ENCODE peak calls at places on chromosomes 3 and 15, in four cellular contexts. S is IMR-90, E is H9, R is fibroblast of lung. B is an unnamed sample.

GRCh38 chr15:29333261-29333660 is 63.6 kb upstream of the NSMCE3 start:
- DNase-seq in S (no peak), E (no peak), R (no peak), B (no peak)

GRCh38 chr15:58374147-58374546 is 57.6 kb upstream of the LIPC start:
- DNase-seq in S (no peak), E (no peak), R (no peak), B (no peak)

GRCh38 chr15:67880651-67881182 is 40.9 kb upstream of the RNU6-1 start:
- DNase-seq in S (peak), E (no peak), R (no peak), B (peak)

GRCh38 chr15:66452971-66453580 is 44.5 kb downstream of the SNAPC5 start:
- DNase-seq in S (no peak), E (no peak), R (no peak), B (no peak)

GRCh38 chr3:5136619-5137429 is 14.7 kb downstream of the ARL8B start:
- DNase-seq in S (peak), E (peak), R (peak), B (peak)

GRCh38 chr3:151410891-151411559 is 26.5 kb upstream of the P2RY12 start:
- DNase-seq in S (peak), E (no peak), R (peak), B (no peak)

GRCh38 chr3:56347219-56347871 is 120.9 kb downstream of the ERC2 start:
- DNase-seq in S (no peak), E (peak), R (no peak), B (no peak)

GRCh38 chr3:139509631-139510030 is 29.9 kb downstream of the RBP1 start:
- DNase-seq in S (no peak), E (no peak), R (no peak), B (no peak)

GRCh38 chr3:59268170-59268569 is 218.3 kb upstream of the CFAP20DC start:
- DNase-seq in S (peak), E (no peak), R (no peak), B (peak)

GRCh38 chr3:130081371-130081881 is at the start of gene ALG1L2:
- DNase-seq in S (no peak), E (no peak), R (no peak), B (no peak)

GRCh38 chr15:94000603-94001002 is 230.8 kb upstream of the MCTP2 start:
- DNase-seq in S (no peak), E (peak), R (no peak), B (no peak)

GRCh38 chr15:67556964-67557570 is 14.6 kb downstream of the MAP2K5 start:
- DNase-seq in S (no peak), E (no peak), R (no peak), B (no peak)

GRCh38 chr15:72174551-72175165 is 22.9 kb downstream of the GRAMD2A start:
- DNase-seq in S (no peak), E (no peak), R (no peak), B (no peak)

GRCh38 chr3:85864896-85865295 is 906.1 kb downstream of the CADM2 start:
- DNase-seq in S (no peak), E (no peak), R (no peak), B (no peak)

GRCh38 chr15:81852826-81853225 is 193.0 kb downstream of the MEX3B start:
- DNase-seq in S (peak), E (no peak), R (peak), B (no peak)

GRCh38 chr3:69009559-69010410 is 3.7 kb downstream of the EOGT start:
- DNase-seq in S (peak), E (peak), R (peak), B (peak)

GRCh38 chr3:183203670-183204069 is 41.1 kb upstream of the LAMP3 start:
- DNase-seq in S (no peak), E (no peak), R (no peak), B (no peak)

GRCh38 chr3:62918131-62918530 is 42.9 kb upstream of the CADPS start:
- DNase-seq in S (no peak), E (no peak), R (no peak), B (no peak)

GRCh38 chr3:23685484-23686258 is 120.1 kb upstream of the UBE2E1 start:
- DNase-seq in S (peak), E (no peak), R (peak), B (peak)

GRCh38 chr3:157487339-157487738 is 15.9 kb downstream of the VEPH1 start:
- DNase-seq in S (peak), E (no peak), R (peak), B (no peak)

GRCh38 chr15:83170474-83171165 is 37.0 kb downstream of the HDGFL3 start:
- DNase-seq in S (peak), E (no peak), R (peak), B (peak)

GRCh38 chr15:33405096-33405495 is 94.3 kb downstream of the RYR3 start:
- DNase-seq in S (no peak), E (no peak), R (no peak), B (no peak)

GRCh38 chr3:40524222-40524570 is 564 bp upstream of the ZNF621 start:
- DNase-seq in S (peak), E (no peak), R (peak), B (no peak)

GRCh38 chr15:29945943-29946591 is 123.8 kb upstream of the TJP1 start:
- DNase-seq in S (peak), E (no peak), R (peak), B (peak)

GRCh38 chr15:27820232-27820631 is 278.9 kb downstream of the OCA2 start:
- DNase-seq in S (peak), E (no peak), R (peak), B (no peak)
- H3K4me2 ChIP-seq in S (no peak), E (no peak), R (no peak), B (no peak)

GRCh38 chr3:172268896-172269295 is 179.4 kb downstream of the GHSR start:
- DNase-seq in S (peak), E (no peak), R (no peak), B (no peak)
- H3K27ac ChIP-seq in S (no peak), E (no peak), R (no peak), B (no peak)

GRCh38 chr3:42009456-42009855 is 47.6 kb upstream of the ULK4 start:
- DNase-seq in S (no peak), E (no peak), R (no peak), B (no peak)

GRCh38 chr3:42007785-42008184 is 45.9 kb upstream of the ULK4 start:
- DNase-seq in S (no peak), E (no peak), R (no peak), B (no peak)

GRCh38 chr3:42002790-42003189 is 40.9 kb upstream of the ULK4 start:
- DNase-seq in S (no peak), E (no peak), R (no peak), B (no peak)

GRCh38 chr3:42001777-42002176 is 39.9 kb upstream of the ULK4 start:
- DNase-seq in S (peak), E (no peak), R (no peak), B (no peak)

GRCh38 chr3:42005426-42005825 is 43.5 kb upstream of the ULK4 start:
- DNase-seq in S (no peak), E (no peak), R (no peak), B (no peak)
- H3K9ac ChIP-seq in S (no peak), E (no peak), R (no peak), B (no peak)

DNA sequence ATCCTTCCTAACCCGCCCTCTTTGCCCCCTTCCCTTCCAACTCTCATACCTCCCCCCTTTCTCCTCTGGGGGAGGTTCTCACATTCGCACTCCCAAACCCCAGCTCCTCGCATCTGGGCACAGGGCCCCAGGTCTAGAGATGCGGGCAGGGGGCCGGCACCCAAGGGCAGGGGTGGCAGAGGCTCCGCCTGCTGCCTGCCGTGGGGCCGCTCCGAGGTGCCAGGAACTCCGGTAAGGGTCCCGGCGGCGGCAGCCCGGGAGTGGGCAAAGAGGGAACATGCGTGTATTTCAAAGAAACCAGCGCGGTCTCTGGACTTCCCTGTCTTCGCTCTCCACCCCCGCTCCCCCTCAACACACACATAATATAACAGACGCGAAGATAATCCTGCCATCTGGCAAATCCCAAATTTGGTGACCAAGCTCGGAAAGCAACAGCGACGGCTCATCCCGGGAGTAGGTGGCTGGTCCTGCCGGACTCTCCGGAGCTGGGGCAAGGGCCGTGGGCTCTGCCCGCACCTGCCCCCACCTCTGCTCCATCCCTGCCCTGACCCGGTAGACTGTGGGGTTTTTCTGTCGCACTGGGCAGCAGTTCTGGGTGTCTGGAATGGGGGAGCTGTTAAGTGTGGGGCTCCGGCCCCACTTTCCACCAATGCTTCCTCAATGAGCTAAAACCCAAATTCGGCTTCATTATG is 31.0 kb downstream of the NR2F2 start:
- DNase-seq in S (no peak), E (peak), R (no peak), B (no peak)
- H3K4me2 ChIP-seq in S (peak), E (peak), R (no peak), B (no peak)

GRCh38 chr3:8484409-8485140 is 17.0 kb upstream of the LMCD1 start:
- DNase-seq in S (no peak), E (no peak), R (no peak), B (no peak)
- H3K27ac ChIP-seq in S (no peak), E (no peak), R (no peak), B (no peak)

DNA sequence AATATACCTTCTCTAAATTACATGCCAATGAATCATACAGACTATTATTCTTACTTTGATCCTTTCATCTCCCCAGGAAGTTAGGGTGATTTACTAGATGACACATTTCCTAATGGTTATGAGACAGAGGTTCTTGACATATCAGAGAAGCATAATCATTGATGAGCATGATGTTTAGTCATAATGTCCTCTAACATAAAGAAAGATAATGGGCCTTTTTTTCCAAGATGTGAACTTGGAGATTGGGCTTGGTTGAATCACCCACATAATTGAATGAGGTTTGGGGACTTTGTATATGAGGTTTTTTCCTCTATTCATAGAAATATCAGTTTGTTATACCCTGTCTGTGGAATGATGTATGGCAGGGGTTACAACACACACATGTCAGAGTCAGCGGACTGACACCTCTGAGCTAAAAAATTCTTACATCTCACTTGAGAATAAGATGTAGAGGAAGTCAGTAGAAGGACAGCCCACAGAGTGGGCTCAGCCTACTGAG is 69.7 kb upstream of the DCBLD2 start:
- DNase-seq in S (peak), E (no peak), R (peak), B (peak)
- H3K9ac ChIP-seq in S (no peak), E (no peak), R (no peak), B (peak)

DNA sequence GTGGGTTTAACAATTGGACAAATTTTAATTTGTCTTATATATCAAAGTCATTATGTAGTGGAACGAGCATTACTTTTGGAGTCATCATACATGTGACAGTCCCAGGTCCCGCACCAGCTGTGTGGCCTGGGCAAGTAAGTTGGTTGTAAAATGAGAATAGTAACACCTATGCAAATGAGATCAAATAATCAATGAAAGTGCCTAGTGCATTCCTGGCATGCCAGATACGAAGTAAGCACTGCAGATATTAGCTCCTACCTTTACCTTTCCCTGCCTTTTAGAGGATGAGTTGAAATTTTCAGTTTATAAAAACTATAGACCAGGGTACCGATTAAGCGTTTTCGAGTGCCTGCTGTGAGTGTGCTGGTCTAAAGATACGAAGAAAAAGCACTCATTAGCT is 134.1 kb downstream of the LRIG1 start:
- DNase-seq in S (no peak), E (no peak), R (no peak), B (no peak)
- H3K4me2 ChIP-seq in S (no peak), E (no peak), R (no peak), B (no peak)

GRCh38 chr3:172133830-172134229 is 94.5 kb downstream of the FNDC3B start:
- DNase-seq in S (no peak), E (no peak), R (no peak), B (no peak)

GRCh38 chr3:172134352-172134751 is 95.0 kb downstream of the FNDC3B start:
- DNase-seq in S (no peak), E (no peak), R (no peak), B (no peak)

GRCh38 chr3:172137287-172138030 is 98.1 kb downstream of the FNDC3B start:
- DNase-seq in S (no peak), E (no peak), R (peak), B (no peak)

GRCh38 chr3:172135766-172136729 is 96.7 kb downstream of the FNDC3B start:
- DNase-seq in S (peak), E (peak), R (peak), B (peak)

GRCh38 chr3:172135185-172135584 is 95.8 kb downstream of the FNDC3B start:
- DNase-seq in S (no peak), E (no peak), R (no peak), B (no peak)
- H3K27ac ChIP-seq in S (peak), E (no peak), R (peak), B (peak)

GRCh38 chr3:169146112-169146665 is 517.3 kb downstream of the MECOM start:
- DNase-seq in S (peak), E (peak), R (peak), B (peak)
- H3K9ac ChIP-seq in S (peak), E (no peak), R (peak), B (peak)

DNA sequence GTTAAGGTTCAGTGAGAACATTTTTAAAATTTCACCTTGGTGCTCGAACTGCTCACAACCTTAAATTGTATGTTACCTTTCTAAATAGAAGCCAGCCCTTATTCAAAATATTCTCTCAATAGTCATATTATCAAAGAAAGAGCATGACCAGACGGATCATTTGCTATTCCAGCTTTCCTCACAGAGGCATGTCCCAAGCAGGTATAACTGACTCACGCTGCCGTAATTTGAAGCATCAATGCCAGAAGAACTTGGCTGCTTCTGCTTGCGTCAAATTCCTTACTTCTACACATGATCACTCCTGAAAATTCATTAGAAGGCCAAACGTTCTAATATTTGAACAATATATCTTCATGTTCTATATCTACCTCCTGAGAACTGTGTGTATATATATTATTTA is 69.5 kb upstream of the VGLL4 start:
- DNase-seq in S (no peak), E (no peak), R (no peak), B (peak)
- H3K4me2 ChIP-seq in S (no peak), E (no peak), R (no peak), B (peak)

B was measured in mammary epithelial cell.